ENCODE peak calls at places on chromosomes 7 and 10, in nine cellular contexts. G is HCT116, Z is suprapubic skin, N is ovary, H is heart left ventricle, R is psoas muscle, U is epithelial cell of esophagus, S is AG09309, B is GM12865. X is an unnamed sample.

GRCh38 chr7:111834367-111834766 is 272.1 kb upstream of the IMMP2L start:
- DNase-seq in S (no peak), R (no peak), G (no peak), U (no peak), N (no peak), B (no peak), Z (no peak), H (no peak), X (no peak)

GRCh38 chr10:106942035-106942662 is 222.4 kb downstream of the SORCS1 start:
- DNase-seq in G (no peak), B (no peak), U (no peak), S (no peak), R (no peak), H (no peak), Z (no peak), N (no peak), X (peak; percentile 30)

GRCh38 chr10:20635545-20635944 is 261.6 kb downstream of the NEBL start:
- DNase-seq in U (no peak), S (no peak), G (no peak), R (no peak), B (no peak), Z (no peak), H (no peak), N (no peak), X (no peak)

GRCh38 chr10:75335983-75336382 is 65.6 kb downstream of the ZNF503 start:
- DNase-seq in N (no peak), S (no peak), B (peak; percentile 35), Z (no peak), U (no peak), H (no peak), G (no peak), R (no peak), X (no peak)

GRCh38 chr10:52007091-52007490 is 307.0 kb upstream of the DKK1 start:
- DNase-seq in Z (no peak), R (no peak), S (no peak), U (no peak), B (no peak), H (no peak), G (no peak), N (no peak), X (no peak)

GRCh38 chr10:8404721-8405120 is 350.2 kb downstream of the GATA3 start:
- DNase-seq in B (peak; percentile 66), Z (no peak), U (no peak), R (no peak), H (no peak), N (no peak), G (no peak), S (no peak), X (no peak)

GRCh38 chr7:95246935-95247370 is 77.4 kb downstream of the PON1 start:
- DNase-seq in H (no peak), Z (no peak), S (peak; percentile 37), U (peak; percentile 77), N (peak; percentile 24), B (peak; percentile 67), G (peak; percentile 54), R (no peak), X (peak; percentile 29)

GRCh38 chr7:35505031-35505430 is 189.9 kb downstream of the HERPUD2 start:
- DNase-seq in R (no peak), N (no peak), G (no peak), H (no peak), B (no peak), Z (no peak), U (no peak), S (no peak), X (no peak)

GRCh38 chr10:69383485-69384089 is 33.1 kb downstream of the TACR2 start:
- DNase-seq in G (no peak), U (no peak), H (peak; percentile 75), S (no peak), Z (no peak), R (peak; percentile 61), B (no peak), N (no peak), X (no peak)

GRCh38 chr7:104972510-104972909 is 41.5 kb upstream of the KMT2E start:
- DNase-seq in S (no peak), R (no peak), U (peak; percentile 33), Z (no peak), N (no peak), G (no peak), B (no peak), H (no peak), X (no peak)

GRCh38 chr10:43160067-43160918 is 22.0 kb downstream of the CSGALNACT2 start:
- DNase-seq in N (no peak), Z (no peak), S (peak; percentile 48), U (peak; percentile 86), H (no peak), G (no peak), B (no peak), R (no peak), X (no peak)

GRCh38 chr10:124105594-124105993 is 12.2 kb upstream of the CHST15 start:
- DNase-seq in U (peak; percentile 41), R (no peak), B (no peak), S (no peak), Z (no peak), H (no peak), N (peak; percentile 31), G (no peak), X (no peak)

GRCh38 chr10:101140084-101140949 is 9.2 kb downstream of the TLX1 start:
- DNase-seq in B (no peak), G (no peak), H (no peak), Z (no peak), S (no peak), N (no peak), U (no peak), R (no peak), X (no peak)

GRCh38 chr7:151793991-151794507 is 82.9 kb downstream of the PRKAG2 start:
- DNase-seq in U (no peak), Z (no peak), S (no peak), B (no peak), N (no peak), G (no peak), H (peak; percentile 68), R (no peak), X (no peak)

GRCh38 chr10:51297438-51297837 is 223.2 kb downstream of the PRKG1 start:
- DNase-seq in H (no peak), B (no peak), G (no peak), R (no peak), S (no peak), N (no peak), U (peak; percentile 42), Z (no peak), X (no peak)

GRCh38 chr10:93080350-93081046 is 6.8 kb downstream of the CYP26A1 start:
- DNase-seq in S (peak; percentile 20), U (peak; percentile 48), H (no peak), N (peak; percentile 52), R (no peak), Z (no peak), B (peak; percentile 63), G (peak; percentile 18), X (no peak)

DNA sequence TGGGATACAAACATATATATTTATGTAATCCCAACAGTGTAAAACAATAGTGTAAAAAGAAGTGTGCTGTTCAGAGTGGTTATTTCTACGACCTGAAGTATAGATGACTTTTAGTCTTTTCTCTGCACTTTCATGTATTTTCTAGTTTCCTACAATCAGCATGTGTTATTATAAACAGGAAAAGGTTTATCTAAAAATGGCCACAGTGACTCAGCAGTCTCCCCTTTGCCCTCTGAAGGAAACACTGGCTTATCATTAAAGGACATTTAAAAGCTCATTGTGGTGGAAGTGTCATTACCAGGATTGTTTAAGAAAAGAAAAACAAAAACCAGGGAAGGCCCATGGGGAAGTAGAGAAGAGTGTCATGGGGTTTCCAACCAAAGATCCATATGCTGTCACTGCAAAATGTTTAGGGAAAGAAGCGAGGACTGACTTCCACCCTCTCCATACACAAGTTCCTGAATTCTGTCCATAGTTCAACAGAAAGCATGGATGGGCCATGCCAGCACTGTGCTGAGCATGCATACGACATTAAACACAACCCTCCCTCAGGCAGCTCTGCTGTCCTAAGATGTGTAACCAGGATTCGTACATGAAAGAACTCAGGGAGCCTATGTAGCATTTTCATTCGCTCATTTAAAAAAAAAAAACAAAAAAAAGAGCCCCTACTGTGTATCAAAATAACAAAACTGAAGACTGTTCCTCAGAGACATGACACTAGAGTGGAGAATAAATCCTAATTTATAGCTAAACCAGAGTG is 10.2 kb downstream of the CYREN start:
- DNase-seq in G (no peak), U (no peak), H (no peak), Z (no peak), S (no peak), B (peak; percentile 49), N (no peak), R (no peak), X (no peak)
- H3K4me3 ChIP-seq in G (no peak overlapping the region), U (no peak overlapping the region), H (no peak overlapping the region), Z (no peak overlapping the region), S (no peak overlapping the region), B (no peak overlapping the region), N (no peak overlapping the region), R (peak overlapping the region; percentile 57), X (no peak overlapping the region)

DNA sequence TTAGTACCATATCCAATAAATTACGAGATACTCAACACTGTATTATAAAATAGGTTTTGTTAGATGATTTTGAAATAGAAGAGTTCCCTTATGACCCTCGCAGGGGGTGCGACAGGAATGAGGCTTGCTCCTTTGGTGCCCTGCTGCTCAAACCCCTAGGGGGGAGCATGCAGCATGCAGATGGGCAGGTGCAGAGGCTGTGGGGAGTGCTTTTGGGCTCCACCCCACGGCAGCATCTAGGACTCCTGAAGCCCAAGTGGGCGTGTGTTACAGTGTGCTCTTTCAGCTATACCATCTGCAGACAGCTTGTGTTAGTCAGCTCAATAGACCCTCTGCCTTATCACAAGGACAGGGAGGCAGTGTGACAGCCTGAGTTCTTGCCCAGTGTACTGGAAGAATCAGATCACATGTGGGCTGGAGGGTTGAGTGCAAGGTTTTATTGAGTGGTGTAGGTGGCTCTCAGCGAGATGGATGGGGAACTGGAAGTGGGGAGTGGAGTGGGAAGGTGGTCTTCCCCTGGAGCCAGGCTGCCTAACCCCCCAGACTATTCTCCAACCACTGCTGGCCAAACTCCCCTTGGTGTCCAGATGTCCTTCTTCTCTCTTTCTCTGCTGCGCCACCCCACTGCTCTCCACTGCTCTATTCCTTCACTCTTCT is 3.1 kb upstream of the MRC1 start:
- DNase-seq in R (no peak), S (no peak), Z (no peak), N (no peak), H (no peak), U (peak; percentile 25), G (peak; percentile 29), B (peak; percentile 47), X (no peak)
- TF ChIP-seq CTCF in R (no peak), S (no peak), Z (no peak), N (no peak), H (no peak), U (peak; percentile 38), G (peak; percentile 63), B (peak; percentile 39), X (no peak)

DNA sequence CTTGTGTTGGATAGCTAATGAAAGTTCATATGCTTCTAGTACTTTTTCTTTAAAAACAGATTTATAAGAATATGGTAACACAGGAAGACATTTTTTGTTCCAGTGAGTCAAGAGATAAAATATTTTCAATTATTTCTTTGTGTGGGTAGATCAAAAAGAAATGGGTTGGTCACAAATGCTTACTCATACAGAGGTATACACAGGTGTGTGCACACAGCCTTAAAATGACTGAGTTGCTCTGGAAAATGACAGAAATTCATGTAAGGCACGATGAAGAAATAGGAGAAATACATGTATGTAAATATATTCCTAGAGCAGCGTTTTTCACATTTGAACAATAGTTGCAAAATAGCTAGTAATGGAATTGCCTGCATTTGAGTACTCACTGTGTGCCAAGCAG is 66.0 kb downstream of the ST7 start:
- DNase-seq in U (peak; percentile 69), Z (no peak), R (no peak), S (no peak), N (no peak), H (no peak), G (peak; percentile 21), B (no peak), X (no peak)
- H3K4me3 ChIP-seq in U (no peak overlapping the region), Z (no peak overlapping the region), R (no peak overlapping the region), S (no peak overlapping the region), N (no peak overlapping the region), H (no peak overlapping the region), G (peak overlapping the region; percentile 46), B (no peak overlapping the region), X (no peak overlapping the region)

GRCh38 chr10:98446656-98447221 is at the start of gene HPS1:
- DNase-seq in G (no peak), U (peak; percentile 65), H (peak; percentile 93), B (peak; percentile 91), S (no peak), Z (peak; percentile 84), N (peak; percentile 87), R (peak; percentile 86), X (peak; percentile 78)
- TF ChIP-seq CTCF in G (no peak), U (no peak), H (no peak), B (no peak), S (no peak), Z (no peak), N (no peak), R (no peak), X (peak; percentile 4)

X was measured in tibial artery.